ENCODE peak calls at places on chromosomes 6 and 20, in seven cellular contexts. L is stomach, D is SJSA1, A is spleen, C is SJCRH30, X is psoas muscle, T is ascending aorta. N is an unnamed sample.

GRCh38 chr20:2006452-2007381 is 12.9 kb upstream of the PDYN start:
- DNase-seq in L (peak; percentile 27), D (peak; percentile 22), A (no peak), C (peak; percentile 42), X (no peak), T (no peak), N (no peak)

GRCh38 chr20:38700146-38700545 is 24.1 kb upstream of the SLC32A1 start:
- DNase-seq in L (no peak), D (no peak), A (no peak), C (no peak), X (no peak), T (no peak), N (no peak)

GRCh38 chr6:113734886-113735481 is 122.2 kb upstream of the MARCKS start:
- DNase-seq in L (no peak), D (no peak), A (no peak), C (no peak), X (no peak), T (no peak), N (no peak)

GRCh38 chr6:110689275-110689935 is 125.9 kb downstream of the CDK19 start:
- DNase-seq in L (no peak), D (no peak), A (no peak), C (no peak), X (no peak), T (no peak), N (no peak)

GRCh38 chr20:4071177-4071723 is 55.9 kb upstream of the RNF24 start:
- DNase-seq in L (no peak), D (no peak), A (no peak), C (no peak), X (no peak), T (no peak), N (no peak)

GRCh38 chr6:2546941-2547716 is 203.6 kb downstream of the MYLK4 start:
- DNase-seq in L (no peak), D (no peak), A (no peak), C (no peak), X (no peak), T (no peak), N (no peak)

GRCh38 chr20:46243707-46244628 is 64.3 kb downstream of the CDH22 start:
- DNase-seq in L (no peak), D (no peak), A (no peak), C (peak; percentile 42), X (no peak), T (no peak), N (no peak)

GRCh38 chr6:3871939-3872338 is 22.8 kb downstream of the FAM50B start:
- DNase-seq in L (no peak), D (no peak), A (no peak), C (no peak), X (no peak), T (no peak), N (no peak)

GRCh38 chr6:134590449-134590848 is 272.5 kb upstream of the SGK1 start:
- DNase-seq in L (no peak), D (no peak), A (no peak), C (no peak), X (no peak), T (no peak), N (no peak)

GRCh38 chr6:1619666-1620503 is 10.2 kb downstream of the FOXC1 start:
- DNase-seq in L (no peak), D (no peak), A (peak; percentile 82), C (no peak), X (peak; percentile 56), T (no peak), N (no peak)

GRCh38 chr20:24629668-24630067 is 160.2 kb downstream of the SYNDIG1 start:
- DNase-seq in L (no peak), D (no peak), A (no peak), C (peak; percentile 36), X (no peak), T (no peak), N (no peak)

GRCh38 chr6:33410711-33411631 is at the start of gene PHF1:
- DNase-seq in L (peak; percentile 77), D (peak; percentile 90), A (peak; percentile 95), C (no peak), X (no peak), T (no peak), N (peak; percentile 82)

GRCh38 chr20:51341581-51341980 is 200.9 kb downstream of the NFATC2 start:
- DNase-seq in L (no peak), D (no peak), A (peak; percentile 38), C (no peak), X (no peak), T (no peak), N (no peak)

GRCh38 chr20:7285918-7286556 is 518.6 kb downstream of the BMP2 start:
- DNase-seq in L (peak; percentile 79), D (peak; percentile 24), A (no peak), C (peak; percentile 86), X (peak; percentile 75), T (no peak), N (peak; percentile 61)

GRCh38 chr6:135088818-135089809 is 34.5 kb upstream of the HBS1L start:
- DNase-seq in L (no peak), D (no peak), A (no peak), C (peak; percentile 41), X (no peak), T (no peak), N (no peak)

GRCh38 chr20:61114776-61115175 is 137.3 kb upstream of the CDH4 start:
- DNase-seq in L (no peak), D (no peak), A (no peak), C (no peak), X (no peak), T (no peak), N (no peak)

GRCh38 chr6:123604067-123604466 is 32.7 kb downstream of the TRDN start:
- DNase-seq in L (no peak), D (no peak), A (no peak), C (no peak), X (no peak), T (no peak), N (no peak)

GRCh38 chr20:10985536-10985935 is 311.7 kb upstream of the JAG1 start:
- DNase-seq in L (no peak), D (no peak), A (no peak), C (no peak), X (no peak), T (no peak), N (no peak)

GRCh38 chr6:44527191-44527960 is 139.9 kb downstream of the CDC5L start:
- DNase-seq in L (no peak), D (no peak), A (no peak), C (no peak), X (no peak), T (no peak), N (no peak)

GRCh38 chr6:150764638-150765456 is 100.7 kb upstream of the MTHFD1L start:
- DNase-seq in L (no peak), D (no peak), A (no peak), C (no peak), X (no peak), T (no peak), N (no peak)

GRCh38 chr20:8757146-8757545 is 311.7 kb upstream of the PLCB4 start:
- DNase-seq in L (no peak), D (no peak), A (no peak), C (no peak), X (no peak), T (no peak), N (no peak)

DNA sequence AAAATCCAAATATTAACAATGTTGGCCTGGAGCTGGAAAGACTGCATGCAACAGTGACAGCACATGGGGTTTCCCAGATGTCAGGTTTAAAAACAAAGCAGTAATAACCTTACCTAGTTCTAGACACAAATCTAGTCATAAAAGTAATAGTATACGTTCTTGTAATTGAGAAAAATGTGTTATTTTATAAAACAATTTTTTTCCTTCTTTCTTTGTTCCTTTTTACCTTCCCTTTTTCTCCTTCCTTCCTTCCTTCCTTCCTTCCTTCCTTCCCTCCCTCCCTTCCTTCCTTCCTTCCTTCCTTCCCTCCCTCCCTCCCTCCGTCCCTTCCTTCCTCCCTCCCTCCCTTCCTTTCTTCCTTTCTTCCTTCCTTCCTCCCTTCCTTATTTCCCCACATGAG is 242.7 kb upstream of the PDE10A start:
- DNase-seq in L (no peak), D (no peak), A (no peak), C (no peak), X (no peak), T (no peak), N (no peak)
- H3K4me3 ChIP-seq in L (no peak overlapping the region), D (no peak overlapping the region), A (no peak overlapping the region), C (no peak overlapping the region), X (no peak overlapping the region), T (no peak overlapping the region), N (no peak overlapping the region)

DNA sequence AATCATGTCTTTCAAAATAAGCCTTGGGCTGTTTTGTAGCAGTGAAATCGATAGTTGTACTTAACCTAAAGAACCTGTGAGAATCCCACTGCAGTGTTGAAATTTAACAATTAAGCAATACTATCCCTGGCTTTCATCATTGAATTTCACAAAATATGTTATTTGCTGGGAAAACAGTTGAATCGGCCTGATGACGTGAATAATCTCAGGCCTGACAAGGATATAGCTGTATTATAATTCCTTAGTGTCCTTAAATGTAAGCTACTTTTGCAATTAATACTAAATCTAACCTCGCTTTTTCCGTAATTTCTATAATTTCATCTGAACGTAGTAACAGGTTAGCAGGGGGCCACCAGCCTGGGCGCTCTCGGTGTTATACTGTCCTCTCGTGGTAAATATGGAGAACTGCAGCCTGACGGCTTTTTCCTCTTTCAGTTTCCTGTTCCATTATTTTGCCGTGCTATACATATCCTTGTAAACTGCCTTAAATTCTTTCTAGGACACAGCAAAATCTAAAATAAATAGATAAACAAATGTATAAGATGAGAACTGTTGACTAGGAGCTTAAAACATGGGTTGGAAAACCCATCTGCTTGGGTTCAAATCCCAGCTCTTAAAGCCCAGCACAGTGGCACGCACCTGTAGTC is 24.0 kb downstream of the MTFR2 start:
- DNase-seq in L (peak; percentile 69), D (peak; percentile 28), A (peak; percentile 85), C (peak; percentile 68), X (peak; percentile 52), T (no peak), N (peak; percentile 27)
- H3K4me3 ChIP-seq in L (peak overlapping the region; percentile 27), D (no peak overlapping the region), A (peak overlapping the region; percentile 22), C (no peak overlapping the region), X (peak overlapping the region; percentile 47), T (peak overlapping the region; percentile 18), N (peak overlapping the region; percentile 43)

DNA sequence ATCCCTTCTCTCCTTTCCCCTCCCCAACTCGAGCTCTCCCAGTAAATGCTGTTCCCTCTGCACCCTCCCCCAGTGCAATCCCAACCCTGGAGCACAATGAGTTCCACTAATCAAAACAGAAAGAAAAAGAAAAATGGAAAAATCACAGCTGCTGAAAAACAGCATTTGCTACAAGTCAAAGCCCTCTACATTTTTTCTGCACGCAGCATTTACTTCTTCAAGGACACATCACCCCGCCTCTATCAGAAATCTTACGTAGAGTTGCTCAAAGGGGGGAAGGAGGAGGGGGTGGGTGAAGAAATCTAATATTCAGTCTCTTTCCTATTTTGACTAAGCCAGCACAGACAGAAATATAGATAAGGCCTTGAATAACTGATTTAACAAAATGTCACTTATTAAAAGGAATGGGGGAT is 10.7 kb downstream of the TRERF1 start:
- DNase-seq in L (no peak), D (no peak), A (no peak), C (no peak), X (no peak), T (no peak), N (no peak)
- H3K4me3 ChIP-seq in L (no peak overlapping the region), D (no peak overlapping the region), A (peak overlapping the region; percentile 17), C (no peak overlapping the region), X (no peak overlapping the region), T (peak overlapping the region; percentile 13), N (peak overlapping the region; percentile 40)

GRCh38 chr6:70758883-70759282 is 91.2 kb downstream of the SMAP1 start:
- DNase-seq in L (no peak), D (no peak), A (no peak), C (no peak), X (no peak), T (no peak), N (no peak)

DNA sequence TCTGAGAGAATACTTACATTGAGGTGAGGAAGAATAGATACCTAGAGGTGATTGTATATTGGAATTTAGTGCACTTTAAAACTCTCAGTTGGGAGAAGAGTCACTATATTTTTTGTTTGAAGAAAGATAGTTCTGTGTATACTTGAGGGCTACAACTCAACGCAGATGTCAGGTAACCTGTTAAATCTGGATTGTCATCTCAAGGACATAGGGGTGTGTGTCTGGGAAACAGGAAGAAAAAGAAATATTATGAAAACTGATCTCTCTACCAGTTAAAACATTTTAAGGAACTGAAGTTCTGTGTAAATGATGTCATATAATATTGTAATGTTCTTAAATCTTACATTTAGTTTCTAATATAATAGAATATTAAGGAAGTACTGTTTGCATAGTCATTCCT is 86.2 kb downstream of the SMAP1 start:
- DNase-seq in L (no peak), D (no peak), A (no peak), C (no peak), X (no peak), T (no peak), N (no peak)
- H3K4me3 ChIP-seq in L (no peak overlapping the region), D (no peak overlapping the region), A (no peak overlapping the region), C (no peak overlapping the region), X (no peak overlapping the region), T (no peak overlapping the region), N (no peak overlapping the region)